ENCODE peak calls at places on chromosome 9, in five cellular contexts. One of them, this sample, is unnamed.

GRCh38 chr9:126016579-126017290 is 269.6 kb downstream of the PBX3 start:
- DNase-seq in cardiac muscle cell: no peak
- DNase-seq in SHP77 treated with DMSO at 0.1 percent for 48 hours: no peak
- DNase-seq in GF-D8: no peak
- DNase-seq in amniotic stem cell: no peak
- DNase-seq in this sample: no peak

GRCh38 chr9:112555844-112556482 is 69.3 kb downstream of the KIAA1958 start:
- DNase-seq in SHP77 treated with DMSO at 0.1 percent for 48 hours: no peak
- DNase-seq in amniotic stem cell: no peak
- DNase-seq in GF-D8: no peak
- DNase-seq in cardiac muscle cell: no peak
- DNase-seq in this sample: no peak

GRCh38 chr9:134185536-134186011 is 21.2 kb upstream of the RNU6ATAC start:
- DNase-seq in SHP77 treated with DMSO at 0.1 percent for 48 hours: no peak
- DNase-seq in cardiac muscle cell: no peak
- DNase-seq in GF-D8: no peak
- DNase-seq in amniotic stem cell: no peak
- DNase-seq in this sample: no peak

GRCh38 chr9:77588319-77588937 is 59.7 kb downstream of the GNA14 start:
- DNase-seq in GF-D8: no peak
- DNase-seq in cardiac muscle cell: peak; percentile 19
- DNase-seq in amniotic stem cell: peak; percentile 49
- DNase-seq in SHP77 treated with DMSO at 0.1 percent for 48 hours: no peak
- DNase-seq in this sample: no peak

GRCh38 chr9:99029083-99029482 is 75.8 kb upstream of the TGFBR1 start:
- DNase-seq in cardiac muscle cell: no peak
- DNase-seq in SHP77 treated with DMSO at 0.1 percent for 48 hours: no peak
- DNase-seq in amniotic stem cell: no peak
- DNase-seq in GF-D8: no peak
- DNase-seq in this sample: no peak

GRCh38 chr9:122036988-122037387 is 56.1 kb downstream of the TTLL11 start:
- DNase-seq in amniotic stem cell: peak; percentile 20
- DNase-seq in SHP77 treated with DMSO at 0.1 percent for 48 hours: no peak
- DNase-seq in cardiac muscle cell: no peak
- DNase-seq in GF-D8: no peak
- DNase-seq in this sample: no peak

GRCh38 chr9:134344068-134344820 is 18.0 kb downstream of the RXRA start:
- DNase-seq in SHP77 treated with DMSO at 0.1 percent for 48 hours: no peak
- DNase-seq in amniotic stem cell: no peak
- DNase-seq in cardiac muscle cell: no peak
- DNase-seq in GF-D8: peak; percentile 37
- DNase-seq in this sample: no peak

GRCh38 chr9:69745716-69746538 is 13.9 kb downstream of the PTAR1 start:
- DNase-seq in amniotic stem cell: no peak
- DNase-seq in GF-D8: peak; percentile 69
- DNase-seq in cardiac muscle cell: no peak
- DNase-seq in SHP77 treated with DMSO at 0.1 percent for 48 hours: no peak
- DNase-seq in this sample: no peak

GRCh38 chr9:17004500-17004899 is 130.3 kb upstream of the CNTLN start:
- DNase-seq in amniotic stem cell: no peak
- DNase-seq in cardiac muscle cell: no peak
- DNase-seq in GF-D8: no peak
- DNase-seq in SHP77 treated with DMSO at 0.1 percent for 48 hours: no peak
- DNase-seq in this sample: no peak

GRCh38 chr9:37229882-37230482 is 109.6 kb downstream of the ZCCHC7 start:
- DNase-seq in SHP77 treated with DMSO at 0.1 percent for 48 hours: no peak
- DNase-seq in cardiac muscle cell: no peak
- DNase-seq in amniotic stem cell: no peak
- DNase-seq in GF-D8: no peak
- DNase-seq in this sample: no peak

GRCh38 chr9:126956929-126957686 is 42.5 kb downstream of the RALGPS1 start:
- DNase-seq in amniotic stem cell: peak; percentile 17
- DNase-seq in GF-D8: no peak
- DNase-seq in SHP77 treated with DMSO at 0.1 percent for 48 hours: no peak
- DNase-seq in cardiac muscle cell: no peak
- DNase-seq in this sample: peak; percentile 18

GRCh38 chr9:89426389-89426961 is 71.4 kb downstream of the SEMA4D start:
- DNase-seq in amniotic stem cell: no peak
- DNase-seq in GF-D8: no peak
- DNase-seq in SHP77 treated with DMSO at 0.1 percent for 48 hours: no peak
- DNase-seq in cardiac muscle cell: no peak
- DNase-seq in this sample: no peak

GRCh38 chr9:33517373-33517772 is 6.7 kb upstream of the ANKRD18B start:
- DNase-seq in cardiac muscle cell: peak; percentile 39
- DNase-seq in GF-D8: no peak
- DNase-seq in SHP77 treated with DMSO at 0.1 percent for 48 hours: no peak
- DNase-seq in amniotic stem cell: peak; percentile 48
- DNase-seq in this sample: no peak

GRCh38 chr9:136054798-136055714 is 40.0 kb downstream of the NACC2 start:
- DNase-seq in GF-D8: no peak
- DNase-seq in amniotic stem cell: no peak
- DNase-seq in SHP77 treated with DMSO at 0.1 percent for 48 hours: no peak
- DNase-seq in cardiac muscle cell: no peak
- DNase-seq in this sample: no peak

GRCh38 chr9:33988219-33988890 is 60.3 kb downstream of the UBAP2 start:
- DNase-seq in SHP77 treated with DMSO at 0.1 percent for 48 hours: no peak
- DNase-seq in GF-D8: no peak
- DNase-seq in cardiac muscle cell: no peak
- DNase-seq in amniotic stem cell: no peak
- DNase-seq in this sample: no peak

GRCh38 chr9:121278535-121279169 is 10.7 kb downstream of the GSN start:
- DNase-seq in amniotic stem cell: peak; percentile 96
- DNase-seq in GF-D8: peak; percentile 59
- DNase-seq in SHP77 treated with DMSO at 0.1 percent for 48 hours: no peak
- DNase-seq in cardiac muscle cell: peak; percentile 54
- DNase-seq in this sample: peak; percentile 67

GRCh38 chr9:108565651-108566378 is 290.0 kb downstream of the ACTL7B start:
- DNase-seq in SHP77 treated with DMSO at 0.1 percent for 48 hours: peak; percentile 49
- DNase-seq in GF-D8: peak; percentile 10
- DNase-seq in cardiac muscle cell: peak; percentile 89
- DNase-seq in amniotic stem cell: peak; percentile 68
- DNase-seq in this sample: peak; percentile 74

GRCh38 chr9:99896119-99896518 is 10.3 kb upstream of the STX17 start:
- DNase-seq in GF-D8: no peak
- DNase-seq in SHP77 treated with DMSO at 0.1 percent for 48 hours: no peak
- DNase-seq in cardiac muscle cell: no peak
- DNase-seq in amniotic stem cell: no peak
- DNase-seq in this sample: no peak

GRCh38 chr9:93682155-93682968 is 106.0 kb downstream of the PHF2 start:
- DNase-seq in SHP77 treated with DMSO at 0.1 percent for 48 hours: no peak
- DNase-seq in GF-D8: no peak
- DNase-seq in amniotic stem cell: no peak
- DNase-seq in cardiac muscle cell: peak; percentile 62
- DNase-seq in this sample: peak; percentile 61

GRCh38 chr9:34633851-34634550 is 3.6 kb downstream of the SIGMAR1 start:
- DNase-seq in GF-D8: peak; percentile 50
- DNase-seq in cardiac muscle cell: peak; percentile 73
- DNase-seq in amniotic stem cell: no peak
- DNase-seq in SHP77 treated with DMSO at 0.1 percent for 48 hours: no peak
- DNase-seq in this sample: peak; percentile 22

GRCh38 chr9:114226289-114227055 is 71.1 kb downstream of the COL27A1 start:
- DNase-seq in amniotic stem cell: no peak
- DNase-seq in cardiac muscle cell: no peak
- DNase-seq in SHP77 treated with DMSO at 0.1 percent for 48 hours: no peak
- DNase-seq in GF-D8: no peak
- DNase-seq in this sample: no peak